ENCODE peak calls at places on chromosomes 2 and 18, in four cellular contexts. C is hippocampal formation; I is stimulated activated CD4-positive, alpha-beta T cell treated with anti-CD3 and anti-CD28 coated beads, Interleukin-2, amount 100 ng/mL, for 48 hours; Q is ecto neural progenitor cell. K is an unnamed sample.

GRCh38 chr2:109005686-109006204 is 16.7 kb upstream of the EDAR start:
- DNase-seq in C (peak), I (no peak), Q (no peak), K (no peak)

GRCh38 chr2:221285156-221285555 is 286.9 kb downstream of the EPHA4 start:
- DNase-seq in C (no peak), I (no peak), Q (no peak), K (no peak)

GRCh38 chr2:75200140-75200985 is 1.0 kb upstream of the TACR1 start:
- DNase-seq in C (peak), I (no peak), Q (peak), K (peak)

GRCh38 chr2:44136186-44136585 is 32.5 kb upstream of the PPM1B start:
- DNase-seq in C (no peak), I (no peak), Q (no peak), K (no peak)

GRCh38 chr2:98561018-98561417 is 47.3 kb downstream of the COA5 start:
- DNase-seq in C (no peak), I (no peak), Q (no peak), K (no peak)

GRCh38 chr2:195709901-195710300 is 52.9 kb downstream of the SLC39A10 start:
- DNase-seq in C (no peak), I (no peak), Q (no peak), K (no peak)

GRCh38 chr2:238466242-238466598 is 39.5 kb downstream of the ASB1 start:
- DNase-seq in C (no peak), I (no peak), Q (no peak), K (no peak)

GRCh38 chr2:142865924-142866323 is 11.5 kb upstream of the KYNU start:
- DNase-seq in C (no peak), I (no peak), Q (no peak), K (no peak)

GRCh38 chr2:133157141-133157540 is 411.1 kb downstream of the NCKAP5 start:
- DNase-seq in C (no peak), I (no peak), Q (no peak), K (no peak)

GRCh38 chr18:49028091-49028490 is 77.3 kb upstream of the SMAD7 start:
- DNase-seq in C (no peak), I (no peak), Q (no peak), K (no peak)

GRCh38 chr2:178479275-178479616 is 846 bp upstream of the FKBP7 start:
- DNase-seq in C (no peak), I (no peak), Q (no peak), K (no peak)

GRCh38 chr2:43226558-43226954 is at the start of gene ZFP36L2:
- DNase-seq in C (peak), I (peak), Q (peak), K (peak)

GRCh38 chr2:219521066-219521880 is 7.0 kb downstream of the ASIC4 start:
- DNase-seq in C (no peak), I (no peak), Q (peak), K (no peak)

GRCh38 chr2:118006861-118007260 is 7.0 kb downstream of the CCDC93 start:
- DNase-seq in C (no peak), I (no peak), Q (no peak), K (no peak)

GRCh38 chr2:223012291-223012690 is 39.7 kb upstream of the KCNE4 start:
- DNase-seq in C (no peak), I (no peak), Q (no peak), K (no peak)

GRCh38 chr2:186691231-186691630 is 2.6 kb upstream of the FAM171B start:
- DNase-seq in C (no peak), I (no peak), Q (no peak), K (no peak)

GRCh38 chr2:2732331-2733119 is 401.4 kb upstream of the MYT1L start:
- DNase-seq in C (no peak), I (no peak), Q (no peak), K (no peak)

GRCh38 chr2:24824966-24825882 is 32.0 kb downstream of the CENPO start:
- DNase-seq in C (no peak), I (no peak), Q (peak), K (no peak)

GRCh38 chr2:74092236-74092635 is 55.5 kb downstream of the BOLA3 start:
- DNase-seq in C (peak), I (no peak), Q (peak), K (no peak)

GRCh38 chr18:69845588-69846506 is 101.8 kb downstream of the CD226 start:
- DNase-seq in C (no peak), I (no peak), Q (no peak), K (no peak)

GRCh38 chr18:25876334-25876979 is 214.0 kb downstream of the SS18 start:
- DNase-seq in C (no peak), I (no peak), Q (no peak), K (no peak)

GRCh38 chr2:105324732-105325131 is 4.8 kb downstream of the TGFBRAP1 start:
- DNase-seq in C (no peak), I (no peak), Q (no peak), K (no peak)

GRCh38 chr18:7035807-7036206 is 81.8 kb downstream of the LAMA1 start:
- DNase-seq in C (no peak), I (no peak), Q (no peak), K (no peak)

GRCh38 chr2:119728421-119728820 is 31.3 kb upstream of the PTPN4 start:
- DNase-seq in C (no peak), I (no peak), Q (no peak), K (no peak)

GRCh38 chr2:73284296-73285161 is at the start of gene FBXO41:
- DNase-seq in C (no peak), I (peak), Q (peak), K (no peak)

GRCh38 chr18:60040966-60041365 is 141.2 kb downstream of the PMAIP1 start:
- DNase-seq in C (no peak), I (no peak), Q (no peak), K (no peak)

K was measured in anterior cingulate cortex.